ENCODE peak calls at places on chromosomes 13 and 19, in eight cellular contexts. One of them, this sample, is unnamed.
A peak's percentile ranks its signal among the peaks of the same experiment; 100 is the strongest.

GRCh38 chr13:75482820-75483079 is 781 bp upstream of the TBC1D4 start:
- DNase-seq in lower leg skin: no peak
- DNase-seq in GM23338: no peak
- DNase-seq in Peyer's patch: no peak
- DNase-seq in ascending aorta: no peak
- DNase-seq in heart left ventricle: no peak
- DNase-seq in AG09309: no peak
- DNase-seq in transverse colon: no peak
- DNase-seq in this sample: no peak

GRCh38 chr19:47427241-47428176 is 8.2 kb upstream of the MEIS3 start:
- DNase-seq in lower leg skin: peak; percentile 91
- DNase-seq in GM23338: peak; percentile 92
- DNase-seq in Peyer's patch: peak; percentile 66
- DNase-seq in ascending aorta: no peak
- DNase-seq in heart left ventricle: no peak
- DNase-seq in AG09309: no peak
- DNase-seq in transverse colon: peak; percentile 54
- DNase-seq in this sample: peak; percentile 47

GRCh38 chr19:48487944-48488343 is 18.8 kb downstream of the CYTH2 start:
- DNase-seq in lower leg skin: peak; percentile 93
- DNase-seq in GM23338: no peak
- DNase-seq in Peyer's patch: peak; percentile 85
- DNase-seq in ascending aorta: peak; percentile 92
- DNase-seq in heart left ventricle: peak; percentile 82
- DNase-seq in AG09309: peak; percentile 44
- DNase-seq in transverse colon: peak; percentile 83
- DNase-seq in this sample: peak; percentile 80

GRCh38 chr13:114315074-114315785 is 927 bp downstream of the CHAMP1 start:
- DNase-seq in lower leg skin: no peak
- DNase-seq in GM23338: no peak
- DNase-seq in Peyer's patch: no peak
- DNase-seq in ascending aorta: no peak
- DNase-seq in heart left ventricle: no peak
- DNase-seq in AG09309: no peak
- DNase-seq in transverse colon: no peak
- DNase-seq in this sample: no peak

GRCh38 chr13:75796825-75797224 is 160.7 kb downstream of the LMO7 start:
- DNase-seq in lower leg skin: no peak
- DNase-seq in GM23338: no peak
- DNase-seq in Peyer's patch: no peak
- DNase-seq in ascending aorta: no peak
- DNase-seq in heart left ventricle: no peak
- DNase-seq in AG09309: no peak
- DNase-seq in transverse colon: no peak
- DNase-seq in this sample: no peak

GRCh38 chr13:67099494-67099893 is 130.6 kb downstream of the PCDH9 start:
- DNase-seq in lower leg skin: no peak
- DNase-seq in GM23338: no peak
- DNase-seq in Peyer's patch: no peak
- DNase-seq in ascending aorta: no peak
- DNase-seq in heart left ventricle: no peak
- DNase-seq in AG09309: no peak
- DNase-seq in transverse colon: no peak
- DNase-seq in this sample: no peak

GRCh38 chr19:17332677-17333581 is 1.7 kb downstream of the ANO8 start:
- DNase-seq in lower leg skin: no peak
- DNase-seq in GM23338: peak; percentile 94
- DNase-seq in Peyer's patch: no peak
- DNase-seq in ascending aorta: no peak
- DNase-seq in heart left ventricle: no peak
- DNase-seq in AG09309: no peak
- DNase-seq in transverse colon: no peak
- DNase-seq in this sample: peak; percentile 36

GRCh38 chr13:113528101-113528797 is 37.7 kb upstream of the DCUN1D2 start:
- DNase-seq in lower leg skin: peak; percentile 72
- DNase-seq in GM23338: no peak
- DNase-seq in Peyer's patch: no peak
- DNase-seq in ascending aorta: peak; percentile 45
- DNase-seq in heart left ventricle: no peak
- DNase-seq in AG09309: no peak
- DNase-seq in transverse colon: no peak
- DNase-seq in this sample: peak; percentile 17

GRCh38 chr13:80074143-80074752 is 266.7 kb downstream of the SPRY2 start:
- DNase-seq in lower leg skin: no peak
- DNase-seq in GM23338: no peak
- DNase-seq in Peyer's patch: no peak
- DNase-seq in ascending aorta: no peak
- DNase-seq in heart left ventricle: no peak
- DNase-seq in AG09309: no peak
- DNase-seq in transverse colon: no peak
- DNase-seq in this sample: no peak

GRCh38 chr13:30373727-30374126 is 48.6 kb upstream of the UBE2L5 start:
- DNase-seq in lower leg skin: peak; percentile 72
- DNase-seq in GM23338: no peak
- DNase-seq in Peyer's patch: no peak
- DNase-seq in ascending aorta: no peak
- DNase-seq in heart left ventricle: no peak
- DNase-seq in AG09309: no peak
- DNase-seq in transverse colon: peak; percentile 66
- DNase-seq in this sample: no peak

GRCh38 chr19:54312436-54313362 is at the start of gene LILRA5:
- DNase-seq in lower leg skin: peak; percentile 85
- DNase-seq in GM23338: no peak
- DNase-seq in Peyer's patch: no peak
- DNase-seq in ascending aorta: no peak
- DNase-seq in heart left ventricle: peak; percentile 61
- DNase-seq in AG09309: no peak
- DNase-seq in transverse colon: no peak
- DNase-seq in this sample: no peak

GRCh38 chr13:45068036-45069001 is 52.0 kb upstream of the GTF2F2 start:
- DNase-seq in lower leg skin: no peak
- DNase-seq in GM23338: no peak
- DNase-seq in Peyer's patch: no peak
- DNase-seq in ascending aorta: peak; percentile 9
- DNase-seq in heart left ventricle: no peak
- DNase-seq in AG09309: no peak
- DNase-seq in transverse colon: peak; percentile 11
- DNase-seq in this sample: no peak

GRCh38 chr13:50191004-50191403 is 175.8 kb downstream of the KCNRG start:
- DNase-seq in lower leg skin: no peak
- DNase-seq in GM23338: no peak
- DNase-seq in Peyer's patch: no peak
- DNase-seq in ascending aorta: no peak
- DNase-seq in heart left ventricle: no peak
- DNase-seq in AG09309: no peak
- DNase-seq in transverse colon: no peak
- DNase-seq in this sample: no peak

GRCh38 chr13:75876371-75877050 is 240.4 kb downstream of the LMO7 start:
- DNase-seq in lower leg skin: no peak
- DNase-seq in GM23338: peak; percentile 85
- DNase-seq in Peyer's patch: no peak
- DNase-seq in ascending aorta: peak; percentile 75
- DNase-seq in heart left ventricle: peak; percentile 41
- DNase-seq in AG09309: no peak
- DNase-seq in transverse colon: peak; percentile 53
- DNase-seq in this sample: peak; percentile 83

GRCh38 chr19:51398096-51398704 is 7.8 kb upstream of the C19orf84 start:
- DNase-seq in lower leg skin: no peak
- DNase-seq in GM23338: peak; percentile 70
- DNase-seq in Peyer's patch: no peak
- DNase-seq in ascending aorta: no peak
- DNase-seq in heart left ventricle: no peak
- DNase-seq in AG09309: no peak
- DNase-seq in transverse colon: no peak
- DNase-seq in this sample: peak; percentile 41

GRCh38 chr19:13093407-13094284 is 9.0 kb downstream of the LYL1 start:
- DNase-seq in lower leg skin: peak; percentile 97
- DNase-seq in GM23338: peak; percentile 90
- DNase-seq in Peyer's patch: peak; percentile 83
- DNase-seq in ascending aorta: peak; percentile 94
- DNase-seq in heart left ventricle: peak; percentile 89
- DNase-seq in AG09309: peak; percentile 46
- DNase-seq in transverse colon: peak; percentile 86
- DNase-seq in this sample: peak; percentile 86

GRCh38 chr19:17803264-17803896 is 8.4 kb downstream of the B3GNT3 start:
- DNase-seq in lower leg skin: no peak
- DNase-seq in GM23338: no peak
- DNase-seq in Peyer's patch: no peak
- DNase-seq in ascending aorta: no peak
- DNase-seq in heart left ventricle: no peak
- DNase-seq in AG09309: no peak
- DNase-seq in transverse colon: no peak
- DNase-seq in this sample: no peak

GRCh38 chr13:112442483-112443090 is 66.4 kb downstream of the SPACA7 start:
- DNase-seq in lower leg skin: peak; percentile 36
- DNase-seq in GM23338: peak; percentile 24
- DNase-seq in Peyer's patch: no peak
- DNase-seq in ascending aorta: no peak
- DNase-seq in heart left ventricle: no peak
- DNase-seq in AG09309: no peak
- DNase-seq in transverse colon: no peak
- DNase-seq in this sample: no peak

GRCh38 chr13:112444001-112444311 is 67.8 kb downstream of the SPACA7 start:
- DNase-seq in lower leg skin: peak; percentile 87
- DNase-seq in GM23338: peak; percentile 90
- DNase-seq in Peyer's patch: peak; percentile 79
- DNase-seq in ascending aorta: no peak
- DNase-seq in heart left ventricle: peak; percentile 51
- DNase-seq in AG09309: no peak
- DNase-seq in transverse colon: peak; percentile 71
- DNase-seq in this sample: peak; percentile 42

GRCh38 chr13:112441779-112442310 is 65.7 kb downstream of the SPACA7 start:
- DNase-seq in lower leg skin: peak; percentile 69
- DNase-seq in GM23338: no peak
- DNase-seq in Peyer's patch: no peak
- DNase-seq in ascending aorta: no peak
- DNase-seq in heart left ventricle: no peak
- DNase-seq in AG09309: no peak
- DNase-seq in transverse colon: no peak
- DNase-seq in this sample: no peak

GRCh38 chr13:112444416-112445399 is 68.6 kb downstream of the SPACA7 start:
- DNase-seq in lower leg skin: peak; percentile 77
- DNase-seq in GM23338: no peak
- DNase-seq in Peyer's patch: no peak
- DNase-seq in ascending aorta: no peak
- DNase-seq in heart left ventricle: no peak
- DNase-seq in AG09309: no peak
- DNase-seq in transverse colon: no peak
- DNase-seq in this sample: no peak

GRCh38 chr13:112443191-112444000 is 67.2 kb downstream of the SPACA7 start:
- DNase-seq in lower leg skin: peak; percentile 78
- DNase-seq in GM23338: peak; percentile 69
- DNase-seq in Peyer's patch: no peak
- DNase-seq in ascending aorta: no peak
- DNase-seq in heart left ventricle: no peak
- DNase-seq in AG09309: no peak
- DNase-seq in transverse colon: no peak
- DNase-seq in this sample: no peak
- TF ChIP-seq CTCF in lower leg skin: no peak
- TF ChIP-seq CTCF in GM23338: peak; percentile 80
- TF ChIP-seq CTCF in Peyer's patch: no peak
- TF ChIP-seq CTCF in ascending aorta: no peak
- TF ChIP-seq CTCF in heart left ventricle: no peak
- TF ChIP-seq CTCF in AG09309: peak; percentile 47
- TF ChIP-seq CTCF in transverse colon: no peak
- TF ChIP-seq CTCF in this sample: peak; percentile 44

DNA sequence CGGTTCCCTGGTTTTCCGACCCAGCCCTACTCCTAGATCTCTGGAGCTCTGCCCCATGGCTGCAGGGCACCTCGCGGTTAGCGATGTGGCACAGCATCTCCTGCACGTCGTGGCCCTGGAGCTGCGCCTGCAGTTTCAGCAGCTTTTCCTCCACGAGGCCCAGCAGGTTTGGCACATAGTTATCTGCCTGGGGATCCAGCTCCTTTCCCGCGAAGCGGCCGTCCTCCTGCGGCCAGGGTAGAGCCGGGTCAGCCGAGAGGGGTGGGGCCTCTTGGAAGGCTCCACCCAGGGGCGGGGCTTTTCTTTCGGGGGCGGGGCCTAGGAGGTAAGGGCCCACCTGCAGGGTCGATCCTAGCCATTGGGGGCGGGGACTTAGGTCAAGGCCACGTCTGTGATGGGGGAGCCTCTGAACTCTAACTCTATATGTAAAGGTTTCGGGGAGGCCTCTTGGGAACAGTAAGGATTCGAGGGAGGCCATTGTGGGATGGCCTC is 2.5 kb upstream of the RGL3 start:
- DNase-seq in lower leg skin: no peak
- DNase-seq in GM23338: peak; percentile 94
- DNase-seq in Peyer's patch: no peak
- DNase-seq in ascending aorta: no peak
- DNase-seq in heart left ventricle: peak; percentile 73
- DNase-seq in AG09309: no peak
- DNase-seq in transverse colon: peak; percentile 63
- DNase-seq in this sample: no peak
- H3K4me3 ChIP-seq in lower leg skin: no peak overlapping the region
- H3K4me3 ChIP-seq in GM23338: peak overlapping the region; percentile 90
- H3K4me3 ChIP-seq in Peyer's patch: no peak overlapping the region
- H3K4me3 ChIP-seq in ascending aorta: peak overlapping the region; percentile 42
- H3K4me3 ChIP-seq in heart left ventricle: peak overlapping the region; percentile 51
- H3K4me3 ChIP-seq in AG09309: no peak overlapping the region
- H3K4me3 ChIP-seq in transverse colon: no peak overlapping the region
- H3K4me3 ChIP-seq in this sample: no peak overlapping the region

DNA sequence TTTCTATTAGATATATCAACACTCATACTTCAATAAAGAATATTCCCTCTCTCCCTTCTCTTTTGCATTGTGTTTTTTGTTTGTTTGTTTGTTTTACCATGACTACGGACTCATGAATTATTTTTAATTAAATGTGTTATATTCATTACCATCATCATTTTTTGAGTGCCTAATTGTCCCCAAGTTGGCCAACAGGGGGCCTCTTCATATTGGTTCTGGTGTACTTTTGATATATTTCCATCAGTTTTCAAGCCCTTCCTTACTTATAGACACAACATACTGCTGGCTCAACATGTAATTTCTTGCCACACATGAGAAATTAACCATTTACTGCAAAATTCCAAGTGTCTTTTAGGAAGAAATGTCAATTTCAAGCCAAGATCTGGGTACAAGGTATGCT is 54.5 kb upstream of the GPC6 start:
- DNase-seq in lower leg skin: no peak
- DNase-seq in GM23338: peak; percentile 49
- DNase-seq in Peyer's patch: no peak
- DNase-seq in ascending aorta: no peak
- DNase-seq in heart left ventricle: no peak
- DNase-seq in AG09309: no peak
- DNase-seq in transverse colon: no peak
- DNase-seq in this sample: no peak
- TF ChIP-seq CTCF in lower leg skin: no peak
- TF ChIP-seq CTCF in GM23338: peak; percentile 55
- TF ChIP-seq CTCF in Peyer's patch: no peak
- TF ChIP-seq CTCF in ascending aorta: no peak
- TF ChIP-seq CTCF in heart left ventricle: no peak
- TF ChIP-seq CTCF in AG09309: peak; percentile 40
- TF ChIP-seq CTCF in transverse colon: no peak
- TF ChIP-seq CTCF in this sample: no peak

DNA sequence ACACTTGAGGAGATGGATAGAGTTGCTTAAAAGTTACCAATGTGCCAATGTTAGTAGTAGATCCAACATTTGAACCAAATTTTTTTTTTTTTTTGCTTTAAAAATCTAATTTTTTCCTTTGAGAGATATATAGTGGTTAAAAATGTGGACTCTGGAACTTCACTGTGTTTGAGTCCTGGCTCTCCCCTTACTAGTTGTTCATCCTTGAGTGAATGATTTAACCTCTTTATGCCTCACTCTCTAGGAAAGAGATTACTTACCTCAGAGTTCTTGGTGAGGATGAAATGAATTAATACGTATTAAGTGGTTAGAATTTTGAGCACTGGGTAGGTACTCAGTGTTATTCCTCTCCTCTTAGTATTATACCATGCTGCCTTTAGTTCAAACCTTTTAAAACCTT is 24.3 kb downstream of the PDS5B start:
- DNase-seq in lower leg skin: no peak
- DNase-seq in GM23338: no peak
- DNase-seq in Peyer's patch: no peak
- DNase-seq in ascending aorta: no peak
- DNase-seq in heart left ventricle: no peak
- DNase-seq in AG09309: no peak
- DNase-seq in transverse colon: no peak
- DNase-seq in this sample: no peak
- H3K4me3 ChIP-seq in lower leg skin: no peak overlapping the region
- H3K4me3 ChIP-seq in GM23338: no peak overlapping the region
- H3K4me3 ChIP-seq in Peyer's patch: no peak overlapping the region
- H3K4me3 ChIP-seq in ascending aorta: no peak overlapping the region
- H3K4me3 ChIP-seq in heart left ventricle: no peak overlapping the region
- H3K4me3 ChIP-seq in AG09309: no peak overlapping the region
- H3K4me3 ChIP-seq in transverse colon: no peak overlapping the region
- H3K4me3 ChIP-seq in this sample: no peak overlapping the region